ENCODE peak calls at places on chromosomes 16 and 17, in five cellular contexts. I is upper lobe of right lung, G is HuH-7, A is nephron progenitor cell, L is GM19239. D is an unnamed sample.

GRCh38 chr16:84975066-84975465 is 36.3 kb downstream of the ZDHHC7 start:
- DNase-seq in I (no peak), G (no peak), A (no peak), L (no peak), D (no peak)

GRCh38 chr16:85423186-85423550 is 190.0 kb upstream of the GSE1 start:
- DNase-seq in I (no peak), G (no peak), A (peak), L (no peak), D (no peak)

GRCh38 chr16:81526199-81526598 is 81.6 kb downstream of the CMIP start:
- DNase-seq in I (no peak), G (no peak), A (no peak), L (no peak), D (no peak)

GRCh38 chr16:50103764-50104163 is 38.0 kb downstream of the HEATR3 start:
- DNase-seq in I (no peak), G (no peak), A (no peak), L (no peak), D (peak)

GRCh38 chr16:67101683-67102082 is 8.1 kb upstream of the PHAF1 start:
- DNase-seq in I (no peak), G (no peak), A (no peak), L (no peak), D (peak)

GRCh38 chr16:29192329-29193247 is 207.7 kb downstream of the LAT start:
- DNase-seq in I (peak), G (peak), A (no peak), L (no peak), D (no peak)

GRCh38 chr17:73544333-73544732 is 99.9 kb downstream of the SDK2 start:
- DNase-seq in I (no peak), G (no peak), A (no peak), L (no peak), D (no peak)

GRCh38 chr17:32875904-32876413 is 965 bp downstream of the MYO1D start:
- DNase-seq in I (no peak), G (no peak), A (no peak), L (no peak), D (peak)

GRCh38 chr17:78884876-78885667 is 17.9 kb downstream of the CEP295NL start:
- DNase-seq in I (no peak), G (no peak), A (no peak), L (no peak), D (no peak)

D was measured in ELR.